ENCODE peak calls at places on chromosome 11, in six cellular contexts. N is IMR-90, O is gastrocnemius medialis, X is Peyer's patch, A is transverse colon, V is uterus. H is an unnamed sample.

GRCh38 chr11:122069946-122070345 is 46.1 kb downstream of the BLID start:
- DNase-seq in A (peak; percentile 14), O (no peak), N (peak; percentile 91), V (peak; percentile 23), X (peak; percentile 46), H (peak; percentile 65)

GRCh38 chr11:72426054-72426757 is 8.1 kb downstream of the CLPB start:
- DNase-seq in N (no peak), V (no peak), X (no peak), O (peak; percentile 48), A (no peak), H (no peak)

GRCh38 chr11:119787074-119787461 is 58.1 kb upstream of the NECTIN1 start:
- DNase-seq in A (no peak), N (no peak), V (no peak), X (no peak), O (no peak), H (no peak)

GRCh38 chr11:57513911-57514537 is 1.5 kb downstream of the SLC43A1 start:
- DNase-seq in V (peak; percentile 41), X (peak; percentile 66), A (peak; percentile 53), O (peak; percentile 23), N (peak; percentile 33), H (peak; percentile 20)

GRCh38 chr11:20156280-20156875 is 3.9 kb downstream of the DBX1 start:
- DNase-seq in X (peak; percentile 64), N (no peak), O (no peak), V (no peak), A (peak; percentile 42), H (no peak)

GRCh38 chr11:96361778-96362177 is 18.8 kb upstream of the MAML2 start:
- DNase-seq in V (no peak), A (no peak), X (no peak), N (peak; percentile 45), O (no peak), H (no peak)

GRCh38 chr11:124586247-124586860 is 16.6 kb downstream of the OR8A1 start:
- DNase-seq in N (peak; percentile 66), A (peak; percentile 44), X (peak; percentile 79), O (peak; percentile 14), V (no peak), H (peak; percentile 68)

GRCh38 chr11:12922980-12923507 is 86.1 kb upstream of the RASSF10 start:
- DNase-seq in A (no peak), V (no peak), O (no peak), N (peak; percentile 47), X (no peak), H (no peak)

GRCh38 chr11:47467372-47467771 is 18.4 kb upstream of the RAPSN start:
- DNase-seq in X (peak; percentile 52), A (peak; percentile 59), N (no peak), V (no peak), O (no peak), H (no peak)

GRCh38 chr11:65485820-65486219 is 13.0 kb upstream of the MALAT1 start:
- DNase-seq in O (peak; percentile 10), X (peak; percentile 34), V (peak; percentile 46), N (no peak), A (no peak), H (no peak)

GRCh38 chr11:83674498-83674897 is 388.3 kb upstream of the CCDC90B start:
- DNase-seq in A (no peak), X (no peak), N (no peak), O (no peak), V (no peak), H (no peak)

GRCh38 chr11:130520231-130520630 is 71.8 kb downstream of the ADAMTS15 start:
- DNase-seq in A (no peak), V (peak; percentile 31), X (no peak), N (no peak), O (no peak), H (no peak)

GRCh38 chr11:83706581-83706980 is 420.4 kb upstream of the CCDC90B start:
- DNase-seq in N (no peak), O (no peak), X (no peak), V (no peak), A (no peak), H (no peak)

GRCh38 chr11:120134931-120135228 is 3.0 kb downstream of the TRIM29 start:
- DNase-seq in O (no peak), N (no peak), V (no peak), X (peak; percentile 29), A (peak; percentile 0), H (peak; percentile 11)

GRCh38 chr11:93034031-93034430 is 64.6 kb downstream of the MTNR1B start:
- DNase-seq in N (peak; percentile 57), V (no peak), A (no peak), O (no peak), X (no peak), H (no peak)

GRCh38 chr11:44426958-44427357 is 117.0 kb upstream of the ALX4 start:
- DNase-seq in X (no peak), V (no peak), O (no peak), N (no peak), A (no peak), H (no peak)

GRCh38 chr11:64643258-64643881 is 52.4 kb downstream of the SLC22A12 start:
- DNase-seq in A (no peak), V (peak; percentile 60), O (no peak), N (no peak), X (no peak), H (no peak)

GRCh38 chr11:103528596-103528995 is 419.4 kb downstream of the DYNC2H1 start:
- DNase-seq in O (no peak), A (no peak), N (no peak), V (no peak), X (no peak), H (no peak)

GRCh38 chr11:70066628-70067027 is 11.5 kb upstream of the ANO1 start:
- DNase-seq in X (peak; percentile 24), A (no peak), V (no peak), N (no peak), O (no peak), H (no peak)

GRCh38 chr11:64018310-64018709 is 17.4 kb upstream of the FLRT1 start:
- DNase-seq in V (no peak), N (no peak), X (no peak), A (no peak), O (no peak), H (no peak)

GRCh38 chr11:128825050-128825806 is 41.9 kb downstream of the KCNJ1 start:
- DNase-seq in N (no peak), O (no peak), A (no peak), X (no peak), V (no peak), H (no peak)

GRCh38 chr11:93622043-93622442 is 39.4 kb upstream of the CEP295 start:
- DNase-seq in O (no peak), V (no peak), N (no peak), X (peak; percentile 53), A (no peak), H (no peak)

GRCh38 chr11:7032692-7033091 is 12.4 kb downstream of the NLRP14 start:
- DNase-seq in V (no peak), A (no peak), O (no peak), N (no peak), X (no peak), H (no peak)

GRCh38 chr11:2689551-2690260 is 10.1 kb downstream of the KCNQ1OT1 start:
- DNase-seq in V (peak; percentile 4), O (peak; percentile 4), X (peak; percentile 63), A (no peak), N (no peak), H (no peak)

GRCh38 chr11:1538153-1538552 is 33.9 kb downstream of the DUSP8 start:
- DNase-seq in O (no peak), X (no peak), A (no peak), V (no peak), N (no peak), H (no peak)

GRCh38 chr11:63362196-63362829 is 7.3 kb upstream of the SLC22A9 start:
- DNase-seq in N (no peak), A (no peak), V (no peak), X (no peak), O (no peak), H (no peak)

GRCh38 chr11:83147895-83148294 is 9.0 kb upstream of the PCF11 start:
- DNase-seq in O (no peak), N (no peak), V (peak; percentile 67), A (no peak), X (no peak), H (no peak)

GRCh38 chr11:65786786-65787636 is at the start of gene OVOL1:
- DNase-seq in N (no peak), V (no peak), A (peak; percentile 91), X (peak; percentile 88), O (no peak), H (no peak)

GRCh38 chr11:95925011-95925410 is 1.1 kb upstream of the MTMR2 start:
- DNase-seq in X (no peak), N (peak; percentile 34), O (no peak), V (no peak), A (no peak), H (no peak)

GRCh38 chr11:69703711-69704507 is at the start of gene FGF19:
- DNase-seq in X (no peak), V (no peak), O (no peak), N (no peak), A (no peak), H (no peak)

GRCh38 chr11:985848-986247 is 50.7 kb downstream of the MUC6 start:
- DNase-seq in N (no peak), O (no peak), V (no peak), X (no peak), A (no peak), H (no peak)

GRCh38 chr11:120389693-120390584 is 53.7 kb downstream of the ARHGEF12 start:
- DNase-seq in X (no peak), A (no peak), O (no peak), N (no peak), V (no peak), H (no peak)

GRCh38 chr11:118531597-118532084 is 649 bp downstream of the TMEM25 start:
- DNase-seq in N (no peak), X (no peak), A (no peak), V (no peak), O (no peak), H (no peak)
- H3K27ac ChIP-seq in N (no peak overlapping the region), X (peak overlapping the region; percentile 97), A (no peak overlapping the region), V (no peak overlapping the region), O (no peak overlapping the region), H (peak overlapping the region; percentile 67)

DNA sequence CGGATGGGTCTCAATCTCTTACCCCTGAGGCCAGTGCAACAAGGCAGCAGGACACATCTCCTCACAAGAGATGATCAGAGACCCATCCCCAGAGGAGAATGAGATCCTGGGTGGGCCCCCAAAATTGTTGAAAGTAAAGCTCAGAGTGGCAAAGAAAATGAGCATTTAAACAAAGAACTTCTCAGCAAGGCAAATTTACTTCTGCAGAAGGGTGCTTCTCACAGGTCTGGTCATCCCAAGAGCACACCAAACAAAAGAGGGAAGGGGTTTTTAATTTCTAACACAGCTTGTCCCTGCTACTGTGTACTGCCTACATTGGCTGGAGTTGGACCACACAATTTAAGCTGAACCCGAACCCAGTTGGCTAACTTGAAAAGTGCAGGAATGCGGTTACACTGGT is 1628.6 kb upstream of the RAG2 start:
- DNase-seq in N (no peak), X (no peak), V (no peak), A (no peak), O (no peak), H (no peak)
- H3K9me3 ChIP-seq in N (peaks cover 7% of the 10 kb centered on the region), X (no peaks in the 10 kb centered on the region), V (no peaks in the 10 kb centered on the region), A (peaks cover 20% of the 10 kb centered on the region), O (no peaks in the 10 kb centered on the region), H (no peaks in the 10 kb centered on the region)

GRCh38 chr11:66868726-66869291 is 11.9 kb downstream of the LRFN4 start:
- DNase-seq in O (no peak), X (peak; percentile 93), N (no peak), A (peak; percentile 89), V (no peak), H (no peak)
- TF ChIP-seq POLR2A in O (no peak), X (no peak), N (no peak), A (no peak), V (no peak), H (no peak)

DNA sequence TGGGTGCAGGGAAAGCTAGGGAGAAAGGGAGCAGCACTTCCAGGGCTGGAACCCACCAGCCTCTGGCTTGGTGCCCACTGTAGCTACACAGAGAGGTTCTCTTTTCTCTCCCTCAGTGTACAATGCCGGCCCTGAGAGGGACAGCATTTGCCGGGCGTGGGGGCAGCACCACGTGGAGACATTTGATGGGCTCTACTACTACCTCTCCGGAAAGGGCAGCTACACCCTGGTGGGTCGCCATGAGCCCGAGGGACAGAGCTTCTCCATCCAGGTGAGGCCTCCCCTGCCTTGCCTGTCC is 6.1 kb downstream of the OTOG start:
- DNase-seq in X (peak; percentile 28), V (no peak), O (no peak), N (no peak), A (no peak), H (no peak)
- H3K27ac ChIP-seq in X (no peak overlapping the region), V (no peak overlapping the region), O (no peak overlapping the region), N (no peak overlapping the region), A (no peak overlapping the region), H (no peak overlapping the region)

H was measured in tibial nerve.